ENCODE peak calls at places on chromosomes 5 and 9, in eight cellular contexts. E, R, B, C, S, J, X and K are unnamed samples.

GRCh38 chr5:67215592-67216471 is 19.2 kb upstream of the CD180 start:
- DNase-seq in S (peak; percentile 61), B (peak; percentile 70), R (peak; percentile 78), C (peak; percentile 92), X (peak; percentile 13), E (peak; percentile 92), J (peak; percentile 70), K (peak; percentile 84)

GRCh38 chr9:89871871-89872331 is 267.1 kb downstream of the GADD45G start:
- DNase-seq in C (peak; percentile 76), R (peak; percentile 17), X (no peak), S (peak; percentile 34), B (no peak), E (peak; percentile 19), J (no peak), K (no peak)

GRCh38 chr9:128946945-128947422 is 419 bp downstream of the DOLK start:
- DNase-seq in R (peak; percentile 55), S (no peak), B (no peak), C (peak; percentile 70), J (no peak), X (peak; percentile 77), E (peak; percentile 28), K (no peak)

GRCh38 chr9:105074501-105074900 is 146.5 kb upstream of the ABCA1 start:
- DNase-seq in E (no peak), C (no peak), R (no peak), S (no peak), J (no peak), B (no peak), X (no peak), K (no peak)

GRCh38 chr9:87684627-87685204 is 41.2 kb upstream of the CTSL start:
- DNase-seq in R (peak; percentile 53), E (peak; percentile 56), B (no peak), S (peak; percentile 90), X (peak; percentile 51), J (peak; percentile 88), C (no peak), K (peak; percentile 73)

GRCh38 chr5:144139586-144139985 is 30.9 kb downstream of the YIPF5 start:
- DNase-seq in S (no peak), C (no peak), R (no peak), X (peak; percentile 71), J (no peak), B (no peak), E (no peak), K (no peak)

GRCh38 chr5:118768607-118769175 is 219.7 kb downstream of the DTWD2 start:
- DNase-seq in X (no peak), C (no peak), J (no peak), B (no peak), S (no peak), R (no peak), E (no peak), K (no peak)

GRCh38 chr9:34046784-34047379 is 1.8 kb downstream of the UBAP2 start:
- DNase-seq in J (no peak), E (no peak), S (peak; percentile 45), C (no peak), B (no peak), R (no peak), X (peak; percentile 36), K (peak; percentile 36)

GRCh38 chr5:96195053-96195452 is 233.4 kb upstream of the ELL2 start:
- DNase-seq in X (peak; percentile 67), B (no peak), E (no peak), C (no peak), R (no peak), S (no peak), J (no peak), K (no peak)

GRCh38 chr5:77960863-77961396 is 184.8 kb upstream of the TBCA start:
- DNase-seq in B (no peak), E (no peak), R (no peak), S (no peak), C (no peak), X (no peak), J (no peak), K (no peak)

GRCh38 chr5:55063899-55064298 is 38.5 kb upstream of the GZMA start:
- DNase-seq in J (no peak), S (no peak), R (no peak), E (no peak), C (no peak), B (no peak), X (peak; percentile 41), K (no peak)

GRCh38 chr9:136399176-136400037 is 563 bp downstream of the SNAPC4 start:
- DNase-seq in B (no peak), C (no peak), R (no peak), S (peak; percentile 60), J (peak; percentile 69), E (no peak), X (peak; percentile 65), K (no peak)

GRCh38 chr9:136984464-136985026 is 1.8 kb downstream of the LCNL1 start:
- DNase-seq in E (no peak), R (no peak), S (peak; percentile 70), C (no peak), J (no peak), X (no peak), B (no peak), K (no peak)

GRCh38 chr9:136171009-136171800 is 33.7 kb downstream of the LHX3 start:
- DNase-seq in J (no peak), B (no peak), X (no peak), E (no peak), C (peak; percentile 44), S (peak; percentile 87), R (no peak), K (no peak)

GRCh38 chr5:118561971-118562370 is 426.4 kb downstream of the DTWD2 start:
- DNase-seq in X (no peak), R (no peak), J (no peak), S (no peak), C (no peak), B (no peak), E (no peak), K (no peak)

GRCh38 chr5:77437194-77437593 is 54.9 kb downstream of the WDR41 start:
- DNase-seq in S (no peak), R (no peak), J (no peak), C (no peak), E (no peak), B (no peak), X (no peak), K (no peak)

GRCh38 chr9:137146527-137146918 is 7.6 kb downstream of the GRIN1 start:
- DNase-seq in J (no peak), E (no peak), X (no peak), S (no peak), R (no peak), C (peak; percentile 49), B (no peak), K (no peak)

GRCh38 chr9:68585034-68585761 is 44.5 kb upstream of the TMEM252 start:
- DNase-seq in J (no peak), X (no peak), S (no peak), E (no peak), C (no peak), R (no peak), B (no peak), K (no peak)

GRCh38 chr9:136220017-136220729 is 15.2 kb upstream of the LHX3 start:
- DNase-seq in B (no peak), X (no peak), S (peak; percentile 54), C (no peak), E (no peak), R (peak; percentile 77), J (no peak), K (no peak)

GRCh38 chr9:27437652-27438373 is 86.3 kb upstream of the IFNK start:
- DNase-seq in J (no peak), X (peak; percentile 17), S (no peak), R (no peak), C (no peak), E (no peak), B (no peak), K (no peak)

GRCh38 chr5:171689853-171690417 is 95.7 kb upstream of the SMIM23 start:
- DNase-seq in C (no peak), J (no peak), X (no peak), S (no peak), B (no peak), E (no peak), R (no peak), K (no peak)

GRCh38 chr5:176853151-176853793 is 42.9 kb downstream of the UNC5A start:
- DNase-seq in B (no peak), J (no peak), E (no peak), S (no peak), R (no peak), X (no peak), C (no peak), K (no peak)
- H3K4me1 ChIP-seq in B (no peaks in the 10 kb centered on the region), J (no peaks in the 10 kb centered on the region), E (no peaks in the 10 kb centered on the region), S (no peaks in the 10 kb centered on the region), R (no peaks in the 10 kb centered on the region), X (no peaks in the 10 kb centered on the region), C (no peaks in the 10 kb centered on the region), K (no peaks in the 10 kb centered on the region)

DNA sequence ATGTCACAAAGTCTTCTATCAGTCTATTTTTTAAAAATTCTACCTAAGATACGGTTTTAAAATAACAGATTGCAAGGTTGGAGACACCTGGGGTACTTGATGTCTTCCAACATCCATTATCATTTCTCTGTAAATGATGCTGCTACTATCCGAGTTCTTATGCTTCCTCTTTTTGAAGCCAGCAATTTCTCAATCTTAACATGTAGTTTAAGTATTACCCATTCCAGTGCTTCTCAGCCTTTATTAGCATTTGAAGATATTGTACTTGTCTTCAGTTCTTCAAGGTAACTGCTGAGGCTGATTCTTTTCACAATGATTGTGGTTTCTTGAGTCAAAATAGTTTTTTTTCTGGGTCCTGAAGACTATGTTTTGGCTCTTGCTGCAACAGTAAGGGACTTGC is 96.4 kb upstream of the SELENOP start:
- DNase-seq in S (no peak), E (no peak), J (no peak), C (no peak), R (no peak), X (no peak), B (no peak), K (no peak)
- H3K4me3 ChIP-seq in S (peak overlapping the region; percentile 85), E (peak overlapping the region; percentile 54), J (no peak overlapping the region), C (peak overlapping the region; percentile 59), R (no peak overlapping the region), X (no peak overlapping the region), B (peak overlapping the region; percentile 63), K (peak overlapping the region; percentile 31)

DNA sequence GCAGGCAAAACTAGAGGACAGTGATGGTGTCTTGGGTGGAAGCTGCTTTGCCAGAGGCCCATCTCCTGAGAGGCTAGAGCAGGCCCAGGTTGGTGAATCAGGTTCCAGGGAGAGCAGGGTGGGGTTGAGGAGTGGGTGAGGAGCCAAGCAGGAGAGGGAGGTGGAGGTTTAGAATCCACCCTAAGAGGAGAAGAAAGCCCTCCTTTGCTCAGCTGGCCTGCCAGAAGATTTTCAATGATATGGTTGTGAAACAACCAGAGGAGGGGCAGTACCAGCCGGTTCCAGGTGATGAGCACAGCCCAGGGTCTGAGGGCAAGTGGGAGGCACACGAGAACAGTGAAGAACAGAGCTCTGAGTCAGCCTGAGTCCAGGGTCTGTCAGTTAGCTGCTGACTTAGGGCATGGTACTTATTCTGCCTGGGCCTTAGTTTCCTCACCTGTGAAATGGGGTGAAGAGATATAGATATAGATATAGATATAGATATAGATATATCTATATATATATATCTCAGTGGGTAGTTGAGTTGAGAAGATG is 17.8 kb downstream of the PPARGC1B start:
- DNase-seq in B (no peak), E (no peak), S (no peak), C (no peak), R (no peak), X (no peak), J (no peak), K (no peak)
- H3K27ac ChIP-seq in B (no peak overlapping the region), E (no peak overlapping the region), S (no peak overlapping the region), C (no peak overlapping the region), R (no peak overlapping the region), X (no peak overlapping the region), J (no peak overlapping the region), K (peak overlapping the region; percentile 76)

DNA sequence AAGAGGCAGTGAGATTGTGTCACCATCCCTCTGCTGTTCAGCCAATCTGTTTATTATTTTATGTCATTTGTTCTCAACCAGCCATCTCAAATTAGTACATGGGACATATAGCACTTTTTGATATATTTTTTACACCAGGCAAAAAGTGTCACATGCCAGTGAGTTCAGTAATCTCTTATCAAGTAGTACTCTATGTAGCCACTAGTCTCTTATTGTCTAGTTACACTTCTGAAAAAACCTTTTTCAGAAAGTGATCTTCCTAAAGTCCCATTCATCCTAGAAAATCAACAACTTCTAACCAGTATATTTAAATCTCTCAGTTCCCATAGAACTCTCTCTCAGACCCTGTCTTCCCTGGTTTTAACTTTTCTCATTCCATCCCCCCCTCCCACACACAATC is 321.6 kb downstream of the FBXL17 start:
- DNase-seq in C (no peak), S (no peak), R (no peak), B (no peak), J (no peak), X (no peak), E (no peak), K (no peak)
- H3K4me1 ChIP-seq in C (no peaks in the 10 kb centered on the region), S (no peaks in the 10 kb centered on the region), R (no peaks in the 10 kb centered on the region), B (no peaks in the 10 kb centered on the region), J (no peaks in the 10 kb centered on the region), X (peaks cover 5% of the 10 kb centered on the region), E (no peaks in the 10 kb centered on the region), K (no peaks in the 10 kb centered on the region)